ENCODE peak calls at places on chromosomes 7 and 10, in five cellular contexts. E, X, C, D and T are unnamed samples.

GRCh38 chr10:68110027-68110426 is 739 bp downstream of the MYPN start:
- DNase-seq in E (no peak), X (no peak), C (no peak), D (no peak), T (no peak)

GRCh38 chr10:77405771-77406241 is 231.8 kb downstream of the KCNMA1 start:
- DNase-seq in E (peak; percentile 77), X (peak; percentile 26), C (peak; percentile 42), D (no peak), T (peak; percentile 72)

GRCh38 chr10:99540673-99541531 is 8.2 kb downstream of the NKX2-3 start:
- DNase-seq in E (no peak), X (no peak), C (peak; percentile 31), D (no peak), T (no peak)

GRCh38 chr10:96850113-96850512 is 18.0 kb downstream of the LCOR start:
- DNase-seq in E (no peak), X (no peak), C (no peak), D (no peak), T (no peak)

GRCh38 chr7:101598422-101598957 is 30.6 kb downstream of the MYL10 start:
- DNase-seq in E (no peak), X (no peak), C (peak; percentile 26), D (no peak), T (no peak)

GRCh38 chr7:140889645-140890044 is 35.1 kb downstream of the BRAF start:
- DNase-seq in E (no peak), X (no peak), C (no peak), D (no peak), T (peak; percentile 65)

GRCh38 chr10:110356628-110357245 is 52.0 kb upstream of the SMNDC1 start:
- DNase-seq in E (no peak), X (peak; percentile 43), C (no peak), D (peak; percentile 29), T (peak; percentile 19)

GRCh38 chr10:43045631-43046287 is 31.1 kb upstream of the RET start:
- DNase-seq in E (no peak), X (no peak), C (no peak), D (no peak), T (no peak)

GRCh38 chr10:21083861-21084260 is 186.8 kb upstream of the NEBL start:
- DNase-seq in E (no peak), X (no peak), C (no peak), D (no peak), T (no peak)

GRCh38 chr7:74579800-74580685 is 77.5 kb upstream of the GTF2I start:
- DNase-seq in E (peak; percentile 23), X (no peak), C (peak; percentile 95), D (no peak), T (no peak)

GRCh38 chr7:67387851-67388250 is 391.2 kb downstream of the TYW1 start:
- DNase-seq in E (no peak), X (no peak), C (no peak), D (no peak), T (no peak)

GRCh38 chr7:70696139-70696782 is 435.7 kb upstream of the GALNT17 start:
- DNase-seq in E (no peak), X (no peak), C (peak; percentile 18), D (no peak), T (no peak)

GRCh38 chr7:55140981-55141278 is 122.1 kb downstream of the EGFR start:
- DNase-seq in E (no peak), X (no peak), C (no peak), D (no peak), T (no peak)

GRCh38 chr7:50807026-50807730 is 24.5 kb upstream of the GRB10 start:
- DNase-seq in E (no peak), X (no peak), C (no peak), D (no peak), T (no peak)

GRCh38 chr7:151404216-151405011 is 5.4 kb downstream of the WDR86 start:
- DNase-seq in E (peak; percentile 8), X (no peak), C (peak; percentile 69), D (no peak), T (peak; percentile 85)

GRCh38 chr10:15341502-15342128 is 29.5 kb downstream of the FAM171A1 start:
- DNase-seq in E (no peak), X (no peak), C (no peak), D (no peak), T (no peak)

GRCh38 chr10:77380723-77381122 is 256.9 kb downstream of the KCNMA1 start:
- DNase-seq in E (no peak), X (no peak), C (no peak), D (no peak), T (no peak)

GRCh38 chr10:35545079-35545657 is 60.0 kb upstream of the GJD4 start:
- DNase-seq in E (no peak), X (no peak), C (no peak), D (no peak), T (no peak)

GRCh38 chr7:129434846-129435318 is 650 bp downstream of the STRIP2 start:
- DNase-seq in E (no peak), X (no peak), C (peak; percentile 19), D (no peak), T (peak; percentile 65)

GRCh38 chr10:106615081-106615480 is 549.4 kb downstream of the SORCS1 start:
- DNase-seq in E (peak; percentile 32), X (no peak), C (no peak), D (no peak), T (no peak)

GRCh38 chr10:12806228-12807095 is 195.1 kb downstream of the CCDC3 start:
- DNase-seq in E (no peak), X (no peak), C (no peak), D (no peak), T (no peak)

GRCh38 chr7:145036592-145037386 is 200.9 kb upstream of the TPK1 start:
- DNase-seq in E (peak; percentile 8), X (peak; percentile 4), C (peak; percentile 71), D (peak; percentile 5), T (peak; percentile 61)

GRCh38 chr10:95798307-95798850 is 42.4 kb downstream of the ENTPD1 start:
- DNase-seq in E (no peak), X (no peak), C (no peak), D (no peak), T (no peak)

GRCh38 chr10:110206988-110207804 is at the start of gene MXI1:
- DNase-seq in E (peak; percentile 78), X (peak; percentile 25), C (peak; percentile 79), D (no peak), T (peak; percentile 64)

GRCh38 chr7:154879629-154880028 is 123.3 kb downstream of the PAXIP1 start:
- DNase-seq in E (no peak), X (no peak), C (no peak), D (no peak), T (no peak)